ENCODE peak calls at places on chromosomes 6 and 20, in seven cellular contexts. N is spleen, W is substantia nigra, L is uterus, U is brain microvascular endothelial cell, D is pancreas, M is dorsolateral prefrontal cortex. O is an unnamed sample.

GRCh38 chr6:26305097-26305841 is 59.7 kb upstream of the BTN3A2 start:
- DNase-seq in N (peak; percentile 85), W (peak; percentile 9), L (peak; percentile 81), U (peak; percentile 91), D (peak; percentile 46), M (no peak), O (no peak)

GRCh38 chr6:99530627-99531026 is 15.4 kb upstream of the USP45 start:
- DNase-seq in N (no peak), W (no peak), L (no peak), U (no peak), D (no peak), M (no peak), O (no peak)

GRCh38 chr6:15207923-15208322 is 37.9 kb upstream of the JARID2 start:
- DNase-seq in N (no peak), W (no peak), L (no peak), U (peak; percentile 3), D (no peak), M (no peak), O (no peak)

GRCh38 chr6:24607310-24607709 is 38.7 kb downstream of the KIAA0319 start:
- DNase-seq in N (no peak), W (no peak), L (no peak), U (no peak), D (no peak), M (no peak), O (no peak)

GRCh38 chr20:3406481-3407425 is 716 bp downstream of the DNAAF9 start:
- DNase-seq in N (peak; percentile 75), W (no peak), L (peak; percentile 63), U (peak; percentile 37), D (peak; percentile 15), M (peak; percentile 66), O (no peak)

GRCh38 chr6:155398221-155398620 is 57.4 kb downstream of the NOX3 start:
- DNase-seq in N (no peak), W (no peak), L (no peak), U (no peak), D (no peak), M (no peak), O (no peak)

GRCh38 chr6:52221302-52221701 is 23.0 kb downstream of the IL17F start:
- DNase-seq in N (no peak), W (no peak), L (no peak), U (no peak), D (no peak), M (no peak), O (no peak)

GRCh38 chr20:22946594-22946993 is 88.5 kb upstream of the SSTR4 start:
- DNase-seq in N (no peak), W (no peak), L (no peak), U (no peak), D (no peak), M (no peak), O (no peak)

GRCh38 chr6:17493286-17493685 is 99.9 kb downstream of the CAP2 start:
- DNase-seq in N (no peak), W (no peak), L (no peak), U (peak; percentile 69), D (no peak), M (no peak), O (no peak)
- H3K27ac ChIP-seq in N (no peak overlapping the region), W (no peak overlapping the region), L (peak overlapping the region; percentile 60), U (peak overlapping the region; percentile 47), D (no peak overlapping the region), M (no peak overlapping the region), O (no peak overlapping the region)

DNA sequence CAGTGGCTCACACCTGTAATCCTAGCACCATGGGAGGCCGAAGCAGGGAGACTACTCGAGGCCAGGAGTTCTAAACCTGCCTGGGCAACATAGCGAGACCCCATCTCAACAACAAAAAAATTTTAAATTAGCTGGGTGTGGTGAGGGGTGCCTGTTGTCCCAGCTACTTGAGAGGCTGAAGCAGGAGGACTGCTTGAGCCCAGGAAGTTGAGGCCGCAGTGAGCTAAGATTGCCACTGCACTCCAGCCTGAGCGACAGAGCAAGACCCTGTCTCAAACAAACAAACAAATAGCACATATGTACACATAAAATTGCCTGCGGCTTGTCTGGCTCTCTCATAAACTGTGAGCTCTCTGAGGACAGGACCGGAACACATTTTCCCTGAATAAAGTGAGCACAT is 106.3 kb downstream of the BANF2 start:
- DNase-seq in N (no peak), W (no peak), L (no peak), U (no peak), D (no peak), M (no peak), O (no peak)
- H3K27ac ChIP-seq in N (peak overlapping the region; percentile 66), W (no peak overlapping the region), L (peak overlapping the region; percentile 86), U (no peak overlapping the region), D (peak overlapping the region; percentile 95), M (no peak overlapping the region), O (peak overlapping the region; percentile 85)

DNA sequence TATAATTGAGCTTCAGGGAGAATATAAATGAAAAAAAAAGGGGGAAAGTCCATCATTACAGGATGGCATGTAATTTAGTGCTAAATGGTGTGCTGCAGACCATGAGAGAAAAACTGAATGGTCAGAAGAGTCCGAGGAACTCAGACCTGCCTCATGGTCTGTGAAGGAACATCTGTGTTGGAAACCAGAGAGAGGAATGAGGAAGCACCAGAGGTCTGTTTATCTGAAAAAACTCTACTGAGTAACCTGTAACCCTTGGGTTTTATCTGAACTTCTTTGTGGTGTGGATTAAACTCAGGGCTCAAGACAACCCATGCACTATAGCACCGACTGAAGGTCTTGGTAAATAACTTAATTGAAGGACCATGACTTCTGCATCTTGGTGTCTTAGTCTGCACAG is 108.1 kb downstream of the RNF144B start:
- DNase-seq in N (no peak), W (no peak), L (no peak), U (no peak), D (no peak), M (no peak), O (no peak)
- H3K27ac ChIP-seq in N (no peak overlapping the region), W (no peak overlapping the region), L (no peak overlapping the region), U (no peak overlapping the region), D (peak overlapping the region; percentile 60), M (no peak overlapping the region), O (no peak overlapping the region)

GRCh38 chr6:157221817-157222175 is 101.5 kb downstream of the TMEM242 start:
- DNase-seq in N (peak; percentile 79), W (no peak), L (no peak), U (no peak), D (no peak), M (no peak), O (peak; percentile 88)
- H3K27ac ChIP-seq in N (no peak overlapping the region), W (no peak overlapping the region), L (no peak overlapping the region), U (no peak overlapping the region), D (no peak overlapping the region), M (no peak overlapping the region), O (no peak overlapping the region)

GRCh38 chr6:131846905-131847304 is 39.1 kb downstream of the ENPP1 start:
- DNase-seq in N (no peak), W (no peak), L (no peak), U (no peak), D (no peak), M (no peak), O (no peak)
- H3K27ac ChIP-seq in N (no peak overlapping the region), W (no peak overlapping the region), L (no peak overlapping the region), U (no peak overlapping the region), D (no peak overlapping the region), M (no peak overlapping the region), O (no peak overlapping the region)

GRCh38 chr20:15399781-15400180 is 1062.4 kb upstream of the FLRT3 start:
- DNase-seq in N (no peak), W (no peak), L (no peak), U (no peak), D (no peak), M (no peak), O (no peak)
- H3K27ac ChIP-seq in N (no peak overlapping the region), W (no peak overlapping the region), L (no peak overlapping the region), U (no peak overlapping the region), D (no peak overlapping the region), M (no peak overlapping the region), O (no peak overlapping the region)

GRCh38 chr6:129748212-129748900 is 38.4 kb upstream of the ARHGAP18 start:
- DNase-seq in N (peak; percentile 66), W (no peak), L (peak; percentile 54), U (peak; percentile 47), D (no peak), M (no peak), O (no peak)

GRCh38 chr6:129747588-129748112 is 37.7 kb upstream of the ARHGAP18 start:
- DNase-seq in N (no peak), W (no peak), L (no peak), U (no peak), D (no peak), M (no peak), O (no peak)

GRCh38 chr6:129740013-129740412 is 30.0 kb upstream of the ARHGAP18 start:
- DNase-seq in N (no peak), W (no peak), L (no peak), U (no peak), D (no peak), M (no peak), O (no peak)

GRCh38 chr6:129744880-129745237 is 34.9 kb upstream of the ARHGAP18 start:
- DNase-seq in N (no peak), W (no peak), L (no peak), U (no peak), D (no peak), M (no peak), O (no peak)

GRCh38 chr6:129744201-129744879 is 34.4 kb upstream of the ARHGAP18 start:
- DNase-seq in N (no peak), W (no peak), L (peak; percentile 51), U (peak; percentile 85), D (no peak), M (no peak), O (no peak)
- H3K27ac ChIP-seq in N (peak overlapping the region; percentile 64), W (no peak overlapping the region), L (peak overlapping the region; percentile 53), U (peak overlapping the region; percentile 63), D (no peak overlapping the region), M (no peak overlapping the region), O (peak overlapping the region; percentile 52)

DNA sequence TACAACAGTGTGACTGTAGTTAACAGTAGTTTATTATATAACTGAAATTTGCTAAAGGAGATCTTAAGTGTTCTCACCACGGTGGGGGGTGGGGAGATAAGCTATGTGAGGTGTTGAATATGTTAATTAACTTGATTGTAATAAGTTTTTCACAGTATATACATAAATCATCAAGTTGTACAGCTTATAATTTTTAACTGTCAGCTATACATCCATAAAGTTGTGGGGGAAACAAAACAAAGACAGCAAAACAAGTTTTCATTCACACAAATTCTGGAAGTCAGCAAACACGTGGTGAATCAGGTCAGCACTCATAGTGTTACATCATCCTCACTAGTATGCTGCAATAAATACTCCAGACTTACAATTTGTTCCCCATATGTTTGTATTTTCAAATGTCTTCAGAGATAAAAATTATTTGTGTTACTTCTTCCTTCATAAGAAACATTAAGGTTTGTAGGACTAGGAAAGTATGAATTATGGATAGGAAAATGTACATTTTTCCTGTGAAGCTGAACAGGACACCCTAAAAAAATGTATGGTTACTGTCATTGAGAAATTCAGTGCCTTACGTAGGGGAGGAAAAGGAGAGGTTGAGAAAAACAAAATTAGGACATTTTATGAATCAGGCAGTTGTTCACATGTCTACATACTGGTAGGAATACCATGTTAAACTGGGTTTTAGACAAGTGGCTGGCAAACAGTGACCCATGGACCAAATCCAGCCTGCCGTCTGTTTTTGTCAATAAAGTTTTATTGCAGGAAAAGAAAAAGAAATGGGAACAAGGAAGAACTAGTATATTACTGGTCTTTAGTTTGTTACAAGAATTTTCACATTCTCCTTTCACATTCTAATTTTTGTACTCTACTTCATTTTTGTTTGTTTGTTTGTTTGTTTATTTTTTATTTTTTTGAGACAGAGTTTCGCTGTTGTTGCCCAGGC is 6.0 kb downstream of the SUMO4 start:
- DNase-seq in N (no peak), W (no peak), L (no peak), U (no peak), D (no peak), M (no peak), O (no peak)
- H3K27ac ChIP-seq in N (peak overlapping the region; percentile 62), W (no peak overlapping the region), L (no peak overlapping the region), U (no peak overlapping the region), D (no peak overlapping the region), M (no peak overlapping the region), O (no peak overlapping the region)

O was measured in vagina.